ENCODE peak calls at places on chromosome 16, in seven cellular contexts. C is heart right ventricle; I is activated naive CD4-positive, alpha-beta T cell treated with Interleukin-2 at 50 U/mL for 16 hours; Y is AG04449; X is neuronal stem cell; Q is kidney epithelial cell; R is uterus. S is an unnamed sample.

GRCh38 chr16:27235938-27236245 is 32.6 kb downstream of the KDM8 start:
- DNase-seq in Q (no peak), Y (no peak), I (no peak), X (no peak), R (no peak), C (no peak), S (no peak)

GRCh38 chr16:22191089-22191965 is 14.8 kb upstream of the EEF2K start:
- DNase-seq in Q (peak; percentile 82), R (peak; percentile 100), X (peak; percentile 94), C (peak; percentile 99), Y (peak; percentile 84), I (peak; percentile 98), S (peak; percentile 93)

GRCh38 chr16:88730632-88731607 is 24.6 kb downstream of the CTU2 start:
- DNase-seq in Q (no peak), Y (no peak), X (no peak), R (no peak), I (no peak), C (no peak), S (no peak)

GRCh38 chr16:595942-596735 is 6.3 kb downstream of the RAB40C start:
- DNase-seq in R (no peak), C (no peak), I (no peak), Y (no peak), Q (no peak), X (no peak), S (no peak)

GRCh38 chr16:81730090-81731051 is 48.7 kb upstream of the PLCG2 start:
- DNase-seq in Y (peak; percentile 3), Q (peak; percentile 69), R (peak; percentile 87), C (peak; percentile 89), X (peak; percentile 91), I (peak; percentile 62), S (no peak)

GRCh38 chr16:82300374-82300936 is 130.4 kb upstream of the MPHOSPH6 start:
- DNase-seq in R (no peak), Y (no peak), X (no peak), I (no peak), C (no peak), Q (no peak), S (no peak)

GRCh38 chr16:86575754-86576557 is 2.4 kb upstream of the FOXL1 start:
- DNase-seq in Y (no peak), Q (peak; percentile 83), C (peak; percentile 83), R (peak; percentile 35), X (peak; percentile 89), I (peak; percentile 43), S (no peak)

GRCh38 chr16:78331749-78332148 is 232.3 kb downstream of the WWOX start:
- DNase-seq in X (no peak), Q (no peak), I (no peak), C (no peak), R (no peak), Y (no peak), S (no peak)

GRCh38 chr16:2852003-2852730 is 5.8 kb downstream of the PRSS22 start:
- DNase-seq in I (no peak), X (no peak), Y (no peak), C (no peak), Q (no peak), R (no peak), S (no peak)

GRCh38 chr16:1584926-1585487 is 26.9 kb downstream of the IFT140 start:
- DNase-seq in I (no peak), Q (no peak), X (peak; percentile 6), Y (no peak), C (no peak), R (no peak), S (no peak)

GRCh38 chr16:24993722-24994686 is 21.2 kb downstream of the ARHGAP17 start:
- DNase-seq in Q (peak; percentile 84), Y (peak; percentile 85), I (no peak), C (no peak), X (no peak), R (no peak), S (no peak)

GRCh38 chr16:15682105-15682570 is 32.1 kb downstream of the NDE1 start:
- DNase-seq in Q (peak; percentile 42), C (no peak), R (no peak), Y (no peak), I (peak; percentile 65), X (peak; percentile 11), S (no peak)

GRCh38 chr16:68786685-68787418 is 49.8 kb downstream of the CDH1 start:
- DNase-seq in X (no peak), C (no peak), R (peak; percentile 20), I (no peak), Y (no peak), Q (no peak), S (no peak)

GRCh38 chr16:46949216-46949892 is 24.1 kb downstream of the DNAJA2 start:
- DNase-seq in C (no peak), X (no peak), R (no peak), I (peak; percentile 67), Q (no peak), Y (no peak), S (no peak)

GRCh38 chr16:82042144-82042543 is 7.1 kb downstream of the HSD17B2 start:
- DNase-seq in C (no peak), Q (no peak), R (no peak), X (no peak), I (no peak), Y (no peak), S (no peak)

GRCh38 chr16:26396511-26397235 is 670.1 kb upstream of the C16orf82 start:
- DNase-seq in R (no peak), I (no peak), Y (no peak), C (no peak), X (no peak), Q (no peak), S (no peak)

GRCh38 chr16:63331111-63331510 is 1294.9 kb upstream of the CDH8 start:
- DNase-seq in I (no peak), Q (no peak), X (no peak), C (no peak), Y (no peak), R (no peak), S (no peak)

GRCh38 chr16:88936008-88936912 is 40.7 kb downstream of the CBFA2T3 start:
- DNase-seq in X (no peak), I (no peak), C (peak; percentile 60), Y (no peak), Q (no peak), R (no peak), S (no peak)

GRCh38 chr16:4685292-4685691 is 8.1 kb upstream of the NUDT16L1 start:
- DNase-seq in C (no peak), I (no peak), Q (no peak), Y (no peak), X (no peak), R (no peak), S (no peak)

GRCh38 chr16:16992986-16993783 is 477.6 kb downstream of the XYLT1 start:
- DNase-seq in R (no peak), Q (no peak), C (no peak), Y (no peak), X (no peak), I (no peak), S (no peak)

GRCh38 chr16:29925805-29926674 is at the start of gene KCTD13:
- DNase-seq in R (peak; percentile 80), C (peak; percentile 88), Q (peak; percentile 29), I (peak; percentile 86), Y (no peak), X (peak; percentile 96), S (peak; percentile 63)

GRCh38 chr16:28106467-28106866 is 43.0 kb upstream of the GSG1L start:
- DNase-seq in X (no peak), C (no peak), I (no peak), R (no peak), Q (no peak), Y (no peak), S (no peak)

GRCh38 chr16:83348991-83349390 is 458.8 kb upstream of the HSBP1 start:
- DNase-seq in Y (no peak), R (no peak), X (no peak), Q (no peak), C (no peak), I (no peak), S (no peak)

GRCh38 chr16:16120382-16121184 is 102.7 kb downstream of the ABCC6 start:
- DNase-seq in C (peak; percentile 58), R (peak; percentile 47), Q (no peak), X (no peak), Y (no peak), I (no peak), S (no peak)

GRCh38 chr16:4270595-4270994 is 2.2 kb downstream of the TFAP4 start:
- DNase-seq in Y (no peak), R (no peak), Q (no peak), X (no peak), C (no peak), I (no peak), S (no peak)

GRCh38 chr16:85982563-85982939 is 83.6 kb downstream of the IRF8 start:
- DNase-seq in X (no peak), Q (no peak), R (no peak), I (no peak), Y (no peak), C (peak; percentile 49), S (no peak)

GRCh38 chr16:66300037-66300436 is 66.5 kb upstream of the CDH5 start:
- DNase-seq in X (no peak), R (no peak), Y (no peak), I (no peak), C (no peak), Q (no peak), S (no peak)

GRCh38 chr16:12784076-12784475 is 19.6 kb downstream of the CPPED1 start:
- DNase-seq in R (no peak), Q (no peak), C (no peak), Y (no peak), I (no peak), X (no peak), S (no peak)

GRCh38 chr16:84111481-84111880 is 5.3 kb downstream of the MBTPS1 start:
- DNase-seq in I (no peak), X (no peak), C (no peak), Y (no peak), Q (no peak), R (no peak), S (no peak)

GRCh38 chr16:22948603-22949368 is 134.8 kb downstream of the HS3ST2 start:
- DNase-seq in X (peak; percentile 58), Y (no peak), R (peak; percentile 63), C (peak; percentile 45), I (peak; percentile 44), Q (no peak), S (peak; percentile 22)

GRCh38 chr16:30764086-30764485 is 2.0 kb downstream of the RNF40 start:
- DNase-seq in I (no peak), Q (no peak), Y (no peak), R (no peak), C (no peak), X (no peak), S (no peak)

GRCh38 chr16:3131755-3132377 is 3.0 kb upstream of the ZNF213 start:
- DNase-seq in Y (no peak), C (no peak), X (no peak), R (no peak), I (peak; percentile 46), Q (no peak), S (no peak)